ENCODE peak calls at places on chromosomes 7 and 10, in nine cellular contexts. S, B, I, Y, G, L, N, D and Z are unnamed samples.

GRCh38 chr10:97773096-97773495 is 1.3 kb upstream of the SFRP5 start:
- DNase-seq in S (no peak), B (no peak), I (peak; percentile 49), Y (no peak), G (no peak), L (no peak), N (no peak), D (no peak), Z (no peak)

GRCh38 chr7:12909483-12909882 is 222.1 kb downstream of the ARL4A start:
- DNase-seq in S (no peak), B (no peak), I (no peak), Y (no peak), G (no peak), L (no peak), N (no peak), D (no peak), Z (no peak)

GRCh38 chr7:47153076-47153475 is 428.8 kb downstream of the TNS3 start:
- DNase-seq in S (no peak), B (no peak), I (no peak), Y (peak; percentile 50), G (no peak), L (no peak), N (no peak), D (peak; percentile 93), Z (no peak)

GRCh38 chr7:51006483-51007235 is 224.0 kb upstream of the GRB10 start:
- DNase-seq in S (no peak), B (no peak), I (peak; percentile 39), Y (no peak), G (no peak), L (no peak), N (no peak), D (no peak), Z (no peak)

GRCh38 chr10:69644658-69645295 is 14.7 kb downstream of the FAM241B start:
- DNase-seq in S (peak; percentile 75), B (peak; percentile 78), I (peak; percentile 83), Y (no peak), G (peak; percentile 82), L (peak; percentile 73), N (peak; percentile 78), D (peak; percentile 39), Z (peak; percentile 59)

GRCh38 chr7:29641651-29642050 is 78.0 kb downstream of the PRR15 start:
- DNase-seq in S (no peak), B (no peak), I (no peak), Y (no peak), G (no peak), L (no peak), N (no peak), D (no peak), Z (no peak)

GRCh38 chr10:71266147-71266917 is 52.7 kb upstream of the SLC29A3 start:
- DNase-seq in S (no peak), B (no peak), I (peak; percentile 45), Y (no peak), G (no peak), L (no peak), N (no peak), D (no peak), Z (peak; percentile 81)

GRCh38 chr7:160958-161725 is 31.2 kb upstream of the FAM20C start:
- DNase-seq in S (peak; percentile 53), B (no peak), I (no peak), Y (no peak), G (no peak), L (no peak), N (no peak), D (no peak), Z (peak; percentile 59)

GRCh38 chr10:110733256-110733952 is 89.3 kb downstream of the RBM20 start:
- DNase-seq in S (no peak), B (no peak), I (no peak), Y (no peak), G (no peak), L (no peak), N (no peak), D (no peak), Z (no peak)

GRCh38 chr7:99923200-99923599 is 3.9 kb upstream of the TRIM4 start:
- DNase-seq in S (no peak), B (no peak), I (no peak), Y (no peak), G (no peak), L (no peak), N (no peak), D (no peak), Z (no peak)

GRCh38 chr7:99919814-99920618 is 686 bp upstream of the TRIM4 start:
- DNase-seq in S (no peak), B (no peak), I (no peak), Y (no peak), G (no peak), L (no peak), N (no peak), D (no peak), Z (no peak)

DNA sequence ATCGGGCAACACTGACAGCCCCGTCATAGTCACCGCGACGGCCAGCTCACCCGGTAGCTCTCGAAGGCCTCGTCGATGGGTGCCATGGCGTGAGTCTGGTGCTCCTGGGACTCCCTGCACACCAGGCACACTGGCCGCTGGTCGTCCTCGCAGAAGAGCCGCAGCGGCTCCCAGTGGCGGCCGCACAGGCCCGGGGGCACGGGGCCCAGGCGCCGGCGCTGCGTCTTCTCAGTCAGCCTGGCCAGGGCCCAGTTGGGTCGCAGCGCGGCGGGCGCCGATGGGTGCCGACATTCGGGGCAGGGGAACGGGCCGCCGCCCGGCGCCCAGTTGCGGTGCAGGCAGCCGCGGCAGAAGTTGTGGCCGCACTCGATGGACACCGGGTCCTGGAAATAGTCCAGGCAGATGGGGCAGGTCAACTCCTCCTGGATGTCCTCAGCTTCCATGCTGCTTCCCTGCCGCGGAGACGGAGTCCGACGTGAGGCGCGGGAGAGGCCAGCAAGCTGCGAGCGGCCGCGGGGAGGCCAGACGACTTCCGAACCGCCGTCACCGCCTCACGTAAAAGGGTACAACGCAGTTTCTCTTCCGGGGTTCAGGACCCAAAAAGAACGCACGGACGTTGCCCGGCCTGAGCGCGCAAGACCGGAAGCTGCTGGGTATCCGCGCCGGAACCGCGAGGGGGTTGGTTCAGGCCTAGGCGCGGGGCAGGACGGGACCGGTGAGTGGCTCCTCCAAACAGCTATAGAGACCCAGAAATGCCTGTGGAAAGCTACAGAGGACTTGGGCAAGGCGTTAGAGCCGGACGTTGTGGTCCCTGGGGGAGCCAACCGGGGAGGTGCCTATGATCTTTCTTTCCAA is at the start of gene TRIM4:
- DNase-seq in S (peak; percentile 96), B (peak; percentile 23), I (peak; percentile 77), Y (peak; percentile 52), G (peak; percentile 96), L (peak; percentile 36), N (peak; percentile 95), D (peak; percentile 73), Z (no peak)
- TF ChIP-seq CTCF in S (peak; percentile 19), B (no peak), I (no peak), Y (peak; percentile 20), G (peak; percentile 15), L (peak; percentile 31), N (peak; percentile 27), D (peak; percentile 4), Z (peak; percentile 57)

DNA sequence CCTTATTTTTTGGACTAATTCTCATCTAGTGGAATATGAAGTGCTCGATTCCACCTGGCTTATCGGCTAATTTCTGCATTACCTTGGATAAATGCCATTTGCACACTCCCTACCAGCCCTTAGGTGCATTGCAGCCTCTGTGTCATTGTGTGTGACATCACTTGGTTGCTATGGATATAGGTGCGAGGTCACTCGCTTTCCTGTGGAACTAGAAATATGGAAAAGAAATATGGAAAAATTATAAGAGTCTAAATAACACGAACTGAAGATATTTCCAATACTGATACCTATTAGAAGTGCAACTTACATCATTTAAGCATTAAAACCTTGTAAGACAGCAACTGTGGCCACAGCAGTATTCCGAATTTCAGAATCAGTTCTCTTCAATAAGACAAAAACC is 2.0 kb downstream of the YWHAG start:
- DNase-seq in S (no peak), B (no peak), I (no peak), Y (no peak), G (no peak), L (no peak), N (no peak), D (no peak), Z (no peak)
- TF ChIP-seq CTCF in S (no peak), B (no peak), I (no peak), Y (no peak), G (no peak), L (peak; percentile 18), N (no peak), D (no peak), Z (peak; percentile 22)

DNA sequence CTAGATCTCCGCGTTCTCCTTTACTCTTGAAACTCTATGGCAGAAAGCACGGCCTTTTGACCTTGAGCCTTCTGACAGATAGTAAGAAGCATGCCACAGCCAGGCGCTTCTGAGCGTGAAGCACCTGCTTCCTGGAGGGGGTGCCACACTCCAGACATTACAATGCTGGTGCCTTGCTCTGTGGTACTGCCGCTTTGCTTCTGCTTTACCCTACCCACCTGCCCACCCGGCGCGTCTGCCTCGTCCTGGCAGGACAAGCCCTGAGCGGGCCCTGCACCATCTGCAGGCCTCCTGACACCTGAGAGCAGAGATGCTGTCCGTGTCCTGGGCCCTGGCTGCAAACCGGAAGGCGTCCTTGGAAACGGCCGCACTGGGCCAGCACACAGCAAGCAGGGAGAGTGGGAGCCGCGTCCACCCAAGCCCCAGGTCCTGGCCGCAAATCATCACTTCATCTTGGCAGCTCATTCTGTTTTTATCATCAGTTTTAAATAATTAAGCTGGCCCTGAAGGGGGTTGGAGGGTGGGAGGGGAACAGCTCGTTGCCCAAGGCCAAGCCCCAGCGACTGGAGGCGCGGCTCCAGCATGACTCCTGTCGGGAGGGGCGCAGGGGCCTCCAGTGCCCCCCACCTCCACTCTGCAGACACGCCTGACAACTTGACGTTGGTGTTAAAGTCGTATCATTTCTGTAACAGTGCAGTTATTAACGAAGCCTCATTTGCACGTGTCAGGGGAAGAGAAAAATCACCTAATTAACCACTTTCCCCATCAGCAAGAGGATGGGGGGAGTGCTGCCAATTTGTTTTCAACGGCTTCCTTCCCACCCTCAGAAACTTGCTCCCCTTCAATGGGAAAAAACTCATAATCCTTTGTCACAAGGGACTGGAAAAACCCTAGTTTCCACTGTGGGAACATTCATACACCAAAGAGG is 132.2 kb downstream of the MAD1L1 start:
- DNase-seq in S (no peak), B (no peak), I (no peak), Y (no peak), G (peak; percentile 82), L (no peak), N (peak; percentile 65), D (no peak), Z (no peak)
- TF ChIP-seq CTCF in S (no peak), B (no peak), I (peak; percentile 39), Y (no peak), G (peak; percentile 54), L (no peak), N (peak; percentile 38), D (no peak), Z (peak; percentile 25)

GRCh38 chr10:112441520-112441919 is 5.2 kb downstream of the ZDHHC6 start:
- DNase-seq in S (no peak), B (no peak), I (no peak), Y (no peak), G (no peak), L (no peak), N (no peak), D (no peak), Z (no peak)

GRCh38 chr10:112446055-112446854 is 459 bp downstream of the ZDHHC6 start:
- DNase-seq in S (no peak), B (no peak), I (no peak), Y (no peak), G (no peak), L (no peak), N (no peak), D (no peak), Z (no peak)

GRCh38 chr10:112442063-112442462 is 4.7 kb downstream of the ZDHHC6 start:
- DNase-seq in S (no peak), B (no peak), I (no peak), Y (no peak), G (no peak), L (no peak), N (no peak), D (no peak), Z (no peak)

GRCh38 chr10:112448903-112449302 is 1.9 kb downstream of the VTI1A start:
- DNase-seq in S (no peak), B (no peak), I (no peak), Y (no peak), G (no peak), L (no peak), N (no peak), D (no peak), Z (no peak)

GRCh38 chr10:112446855-112447691 is at the start of the genes VTI1A and ZDHHC6:
- DNase-seq in S (peak; percentile 87), B (peak; percentile 83), I (peak; percentile 90), Y (peak; percentile 38), G (peak; percentile 80), L (peak; percentile 77), N (peak; percentile 86), D (peak; percentile 49), Z (no peak)
- TF ChIP-seq CTCF in S (no peak), B (no peak), I (no peak), Y (peak; percentile 31), G (peak; percentile 27), L (no peak), N (no peak), D (peak; percentile 12), Z (peak; percentile 55)